ENCODE peak calls at places on chromosomes 2 and 18, in nine cellular contexts. B is brain microvascular endothelial cell, R is glutamatergic neuron, C is stomach, F is fibroblast of villous mesenchyme, V is PC-9, Y is progenitor cell of endocrine pancreas, O is A549, J is PC-3. L is an unnamed sample.

GRCh38 chr2:192559541-192560126 is 364.9 kb upstream of the TMEFF2 start:
- DNase-seq in B (no peak), R (no peak), F (no peak), J (peak), Y (no peak), V (no peak), O (peak), C (no peak), L (no peak)

GRCh38 chr2:239368321-239368720 is 32.5 kb downstream of the HDAC4 start:
- DNase-seq in V (no peak), O (no peak), C (no peak), Y (no peak), R (no peak), F (no peak), B (no peak), J (no peak), L (no peak)

GRCh38 chr2:230942371-230942770 is 17.3 kb upstream of the GPR55 start:
- DNase-seq in R (no peak), Y (no peak), O (no peak), C (peak), J (no peak), F (no peak), V (no peak), B (no peak), L (peak)

GRCh38 chr2:1572638-1573037 is 159.4 kb downstream of the TPO start:
- DNase-seq in C (no peak), V (no peak), B (peak), O (no peak), J (peak), Y (no peak), F (peak), R (no peak), L (no peak)

GRCh38 chr2:129087133-129087813 is 768.6 kb upstream of the HS6ST1 start:
- DNase-seq in C (no peak), R (peak), O (no peak), Y (no peak), J (no peak), F (no peak), B (no peak), V (peak), L (no peak)

GRCh38 chr18:66013976-66014375 is 263.2 kb downstream of the CDH7 start:
- DNase-seq in V (peak), O (no peak), B (no peak), Y (no peak), J (peak), C (no peak), R (no peak), F (no peak), L (no peak)

GRCh38 chr2:21837561-21837960 is 713.8 kb downstream of the TDRD15 start:
- DNase-seq in C (no peak), B (no peak), Y (no peak), J (no peak), V (no peak), R (no peak), O (no peak), F (no peak), L (no peak)

GRCh38 chr2:27322301-27322765 is 564 bp downstream of the MPV17 start:
- DNase-seq in B (no peak), Y (no peak), O (peak), F (peak), R (no peak), C (no peak), V (no peak), J (peak), L (no peak)

GRCh38 chr2:218860950-218861381 is 1.4 kb downstream of the WNT6 start:
- DNase-seq in B (no peak), Y (no peak), V (no peak), R (peak), F (peak), C (no peak), J (no peak), O (no peak), L (no peak)

GRCh38 chr2:99403084-99403483 is 65.9 kb downstream of the EIF5B start:
- DNase-seq in O (no peak), J (peak), R (no peak), F (no peak), C (no peak), V (no peak), B (no peak), Y (no peak), L (no peak)

GRCh38 chr18:44899832-44900231 is 219.1 kb downstream of the SETBP1 start:
- DNase-seq in C (no peak), O (no peak), Y (no peak), R (no peak), B (no peak), V (no peak), J (no peak), F (no peak), L (no peak)

GRCh38 chr2:45786831-45787357 is 135.4 kb downstream of the PRKCE start:
- DNase-seq in O (no peak), B (no peak), R (no peak), V (no peak), J (no peak), F (peak), Y (no peak), C (no peak), L (no peak)

GRCh38 chr18:48274301-48274700 is 134.9 kb downstream of the ZBTB7C start:
- DNase-seq in R (no peak), J (peak), F (no peak), V (peak), B (no peak), C (no peak), Y (no peak), O (no peak), L (no peak)

GRCh38 chr2:205827809-205828208 is 145.5 kb downstream of the NRP2 start:
- DNase-seq in R (no peak), V (no peak), B (no peak), J (no peak), C (no peak), Y (no peak), F (no peak), O (no peak), L (no peak)

GRCh38 chr2:218618102-218618860 is 10.6 kb downstream of the PLCD4 start:
- DNase-seq in C (no peak), Y (no peak), V (no peak), R (no peak), B (no peak), O (no peak), J (peak), F (no peak), L (no peak)

GRCh38 chr18:1013951-1014350 is 109.3 kb downstream of the ADCYAP1 start:
- DNase-seq in F (no peak), Y (no peak), V (no peak), J (no peak), C (no peak), B (no peak), R (peak), O (no peak), L (no peak)

GRCh38 chr18:1015777-1016176 is 111.1 kb downstream of the ADCYAP1 start:
- DNase-seq in J (no peak), B (no peak), R (no peak), F (no peak), C (no peak), V (no peak), O (no peak), Y (no peak), L (no peak)

GRCh38 chr18:1017227-1017626 is 112.6 kb downstream of the ADCYAP1 start:
- DNase-seq in R (no peak), C (no peak), V (no peak), F (no peak), J (no peak), O (no peak), Y (no peak), B (no peak), L (no peak)

GRCh38 chr18:1014496-1014895 is 109.8 kb downstream of the ADCYAP1 start:
- DNase-seq in Y (no peak), O (no peak), R (no peak), C (no peak), V (no peak), J (no peak), F (peak), B (no peak), L (no peak)

GRCh38 chr18:1014951-1015627 is 110.4 kb downstream of the ADCYAP1 start:
- DNase-seq in C (no peak), J (no peak), O (no peak), V (no peak), R (no peak), B (no peak), F (peak), Y (no peak), L (no peak)
- TF ChIP-seq CTCF in C (no peak), J (no peak), O (no peak), V (no peak), R (no peak), B (no peak), F (no peak), Y (no peak), L (no peak)

DNA sequence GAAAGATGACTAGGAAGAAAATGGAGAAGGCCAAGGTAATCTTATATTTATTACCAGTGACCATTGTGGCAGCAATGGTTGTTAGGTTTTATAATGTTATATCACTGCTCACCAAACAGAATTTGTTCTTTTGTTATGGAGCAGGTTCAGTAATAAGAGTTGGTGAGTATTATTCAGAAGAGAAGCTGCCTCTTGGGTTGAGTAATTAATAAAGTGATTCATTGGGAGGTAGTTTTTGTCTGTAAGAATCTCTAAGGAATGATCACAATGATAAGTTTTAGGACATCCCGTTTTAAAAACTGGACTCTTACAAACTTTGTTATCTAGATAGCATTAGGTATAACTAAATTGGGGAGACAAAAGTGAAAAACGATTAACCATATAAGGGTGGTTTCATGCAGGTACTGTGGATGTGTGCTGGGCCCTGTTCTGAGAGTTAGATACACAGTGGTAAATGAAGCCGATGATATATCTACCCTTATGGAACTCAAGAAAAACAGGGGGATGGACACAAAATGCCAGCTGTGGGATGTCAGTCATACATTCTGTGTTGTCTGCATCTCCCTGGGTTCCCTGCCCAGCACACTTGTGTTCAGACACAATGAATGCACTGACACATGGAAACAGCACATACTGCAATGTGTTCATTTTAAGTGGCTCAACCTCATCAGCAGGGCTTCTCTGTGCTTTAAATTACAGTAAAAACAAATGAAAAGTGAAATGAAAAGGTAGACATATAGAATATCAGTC is 7.5 kb downstream of the MAP4K4 start:
- DNase-seq in V (no peak), B (no peak), F (peak), O (no peak), J (no peak), C (no peak), Y (no peak), R (no peak), L (no peak)
- TF ChIP-seq CTCF in V (no peak), B (no peak), F (no peak), O (no peak), J (no peak), C (no peak), Y (no peak), R (no peak), L (no peak)

DNA sequence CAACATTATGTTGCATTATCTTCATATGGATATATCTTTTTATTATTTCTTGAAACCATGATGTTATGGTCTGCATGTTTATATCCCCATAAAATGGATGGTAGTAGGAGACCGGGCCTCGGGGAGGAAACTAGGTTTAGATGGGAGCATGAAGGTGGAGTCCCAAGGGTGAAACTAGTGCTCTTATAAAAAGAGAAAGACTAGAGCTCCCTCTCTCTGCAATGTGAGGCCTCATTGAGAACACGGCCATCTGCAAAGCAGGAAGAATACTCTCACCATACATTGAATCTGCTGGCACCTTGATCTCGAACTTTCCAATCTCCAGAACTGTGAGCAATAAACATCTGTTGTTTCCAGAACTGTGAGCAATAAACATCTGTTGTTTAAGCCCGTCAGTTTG is 64.0 kb downstream of the NXPH2 start:
- DNase-seq in J (peak), C (no peak), V (no peak), F (peak), R (no peak), B (no peak), Y (no peak), O (no peak), L (peak)
- TF ChIP-seq CTCF in J (peak), C (no peak), V (no peak), F (peak), R (no peak), B (peak), Y (no peak), O (peak), L (peak)

GRCh38 chr2:86396304-86396785 is 44.8 kb upstream of the KDM3A start:
- DNase-seq in O (peak), J (peak), C (peak), B (peak), Y (no peak), F (peak), R (no peak), V (no peak), L (peak)
- TF ChIP-seq CTCF in O (peak), J (peak), C (peak), B (peak), Y (no peak), F (peak), R (no peak), V (peak), L (peak)

GRCh38 chr18:36769611-36770314 is 59.0 kb downstream of the TPGS2 start:
- DNase-seq in J (no peak), F (peak), C (no peak), O (peak), V (no peak), R (no peak), Y (no peak), B (no peak), L (peak)
- TF ChIP-seq CTCF in J (no peak), F (peak), C (no peak), O (peak), V (peak), R (peak), Y (peak), B (peak), L (peak)

GRCh38 chr18:27005589-27005988 is 140.1 kb upstream of the AQP4 start:
- DNase-seq in O (peak), Y (no peak), V (no peak), C (no peak), B (no peak), R (no peak), J (peak), F (no peak), L (peak)

GRCh38 chr18:27007880-27008279 is 142.4 kb upstream of the AQP4 start:
- DNase-seq in Y (no peak), F (no peak), C (no peak), J (no peak), R (no peak), O (no peak), V (no peak), B (no peak), L (no peak)

GRCh38 chr18:26999797-27000196 is 134.3 kb upstream of the AQP4 start:
- DNase-seq in J (no peak), V (no peak), F (no peak), C (no peak), O (no peak), B (no peak), R (no peak), Y (no peak), L (peak)

GRCh38 chr18:27008575-27008974 is 143.1 kb upstream of the AQP4 start:
- DNase-seq in C (no peak), O (no peak), V (no peak), Y (no peak), F (no peak), J (no peak), R (no peak), B (no peak), L (no peak)

GRCh38 chr18:27004056-27004829 is 138.7 kb upstream of the AQP4 start:
- DNase-seq in V (no peak), O (peak), C (no peak), B (peak), F (peak), R (no peak), J (peak), Y (no peak), L (peak)
- TF ChIP-seq CTCF in V (peak), O (peak), C (no peak), B (peak), F (no peak), R (peak), J (peak), Y (peak), L (peak)

GRCh38 chr2:101265893-101266499 is 13.3 kb downstream of the CNOT11 start:
- DNase-seq in R (no peak), B (no peak), Y (no peak), J (peak), F (no peak), C (peak), V (peak), O (no peak), L (no peak)

GRCh38 chr2:101263377-101263800 is 10.7 kb downstream of the CNOT11 start:
- DNase-seq in O (no peak), R (no peak), B (no peak), F (no peak), Y (no peak), C (no peak), V (no peak), J (no peak), L (no peak)

GRCh38 chr2:101267671-101268656 is 15.3 kb downstream of the CNOT11 start:
- DNase-seq in R (no peak), B (no peak), F (no peak), J (no peak), V (no peak), C (no peak), O (no peak), Y (no peak), L (peak)

GRCh38 chr2:101262142-101262541 is 9.5 kb downstream of the CNOT11 start:
- DNase-seq in C (no peak), V (no peak), O (no peak), J (no peak), Y (no peak), F (no peak), B (no peak), R (no peak), L (no peak)

DNA sequence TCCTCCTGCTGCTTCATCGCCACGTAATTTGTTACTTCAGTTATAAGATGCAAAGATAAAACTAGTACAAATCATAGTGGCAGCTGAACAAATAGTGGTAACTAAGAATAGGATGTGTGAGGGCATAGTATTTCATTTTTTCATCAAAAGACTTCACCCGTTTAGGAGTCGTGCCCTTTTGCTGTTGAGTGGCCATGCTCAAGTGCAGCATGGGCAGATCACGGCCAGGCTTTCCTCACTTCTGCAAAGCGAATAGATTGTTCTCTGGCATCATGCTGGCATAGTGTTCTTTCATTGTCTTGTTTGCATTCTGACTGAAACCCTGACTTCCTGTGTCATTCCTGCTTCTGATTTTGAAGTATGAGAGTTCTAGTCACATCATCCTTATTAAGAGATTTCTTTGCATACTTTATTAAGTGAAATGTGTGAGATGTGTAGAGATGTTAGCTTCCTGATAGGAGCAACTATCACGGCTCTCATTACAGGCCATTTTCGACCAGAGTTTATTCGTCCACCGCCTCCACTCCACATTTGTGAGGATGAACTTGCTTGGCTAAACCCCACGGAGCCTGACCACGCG is 11.8 kb downstream of the CNOT11 start:
- DNase-seq in O (no peak), F (no peak), J (no peak), Y (no peak), C (no peak), V (no peak), B (no peak), R (no peak), L (no peak)
- TF ChIP-seq CTCF in O (no peak), F (no peak), J (no peak), Y (no peak), C (no peak), V (no peak), B (no peak), R (no peak), L (no peak)

GRCh38 chr2:182320106-182320505 is 106.7 kb downstream of the PDE1A start:
- DNase-seq in J (no peak), V (no peak), R (no peak), Y (no peak), O (no peak), B (no peak), F (no peak), C (no peak), L (no peak)
- TF ChIP-seq CTCF in J (no peak), V (no peak), R (no peak), Y (no peak), O (no peak), B (no peak), F (no peak), C (no peak), L (no peak)

DNA sequence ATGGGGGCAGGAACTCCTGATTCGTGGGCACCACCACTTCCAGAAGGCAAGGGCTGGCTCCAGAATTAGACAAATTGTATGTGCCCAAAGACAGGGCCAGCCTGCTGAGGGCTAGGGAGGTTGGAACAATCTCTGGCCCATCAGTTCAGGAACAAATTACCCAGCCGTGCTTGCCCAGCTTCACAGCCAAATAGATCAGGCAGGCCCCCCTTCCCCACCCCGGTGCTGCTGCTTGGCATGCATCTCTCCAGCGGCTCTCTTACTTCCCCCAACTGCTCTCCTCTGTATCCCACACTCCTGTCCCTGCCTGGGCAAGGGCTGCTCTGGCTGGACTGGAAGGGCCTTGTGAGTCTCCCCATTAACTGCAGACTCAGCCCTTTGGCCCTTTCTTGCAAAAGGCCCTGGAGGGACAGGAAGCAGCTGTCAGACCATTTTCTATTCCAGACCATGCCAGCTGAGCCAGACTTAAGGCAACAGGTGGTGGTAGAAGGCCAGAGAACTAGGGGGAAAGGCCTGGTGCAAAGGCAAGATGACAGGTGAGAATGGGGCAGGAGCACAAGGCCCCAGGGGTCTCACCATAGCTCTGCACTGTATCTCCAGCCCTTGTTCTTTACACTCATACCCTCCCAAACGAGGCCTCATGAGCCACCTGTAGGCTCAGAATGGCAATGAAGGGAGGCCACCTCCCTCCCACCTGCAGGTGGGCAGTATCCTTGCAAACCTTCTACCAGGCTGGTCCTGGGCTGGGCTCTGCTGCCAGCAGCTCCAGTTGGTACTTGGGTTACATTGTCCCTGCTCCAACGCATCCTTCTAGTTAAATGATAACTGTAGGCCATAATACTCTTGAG is 30.7 kb upstream of the ACAA2 start:
- DNase-seq in C (no peak), R (no peak), V (no peak), J (no peak), B (no peak), F (no peak), O (no peak), Y (no peak), L (no peak)
- TF ChIP-seq CTCF in C (no peak), R (no peak), V (no peak), J (no peak), B (no peak), F (no peak), O (no peak), Y (no peak), L (no peak)

GRCh38 chr18:35998967-35999366 is 26.5 kb downstream of the RMP24 start:
- DNase-seq in O (peak), R (no peak), F (peak), B (no peak), C (no peak), Y (no peak), J (no peak), V (no peak), L (no peak)
- TF ChIP-seq CTCF in O (no peak), R (peak), F (peak), B (peak), C (no peak), Y (peak), J (peak), V (peak), L (no peak)

L was measured in GM20000.